ENCODE peak calls at places on chromosomes 16 and 17, in six cellular contexts. H is kidney tubule cell, A is B cell, E is T-cell, Q is A549, W is Daoy. B is an unnamed sample.

GRCh38 chr16:82034981-82035612 is at the start of gene HSD17B2:
- DNase-seq in H (peak), A (no peak), E (no peak), Q (peak), W (peak), B (no peak)

GRCh38 chr17:65181237-65182061 is 44.3 kb downstream of the RGS9 start:
- DNase-seq in H (no peak), A (no peak), E (no peak), Q (no peak), W (no peak), B (no peak)

GRCh38 chr16:12020007-12020406 is 43.5 kb downstream of the SNX29 start:
- DNase-seq in H (peak), A (peak), E (no peak), Q (no peak), W (no peak), B (no peak)

GRCh38 chr17:57993471-57994365 is 5.7 kb upstream of the VEZF1 start:
- DNase-seq in H (no peak), A (peak), E (no peak), Q (no peak), W (no peak), B (peak)

GRCh38 chr17:65249774-65250173 is 112.6 kb downstream of the RGS9 start:
- DNase-seq in H (no peak), A (no peak), E (no peak), Q (peak), W (no peak), B (no peak)

GRCh38 chr17:83004791-83005380 is 74.5 kb upstream of the METRNL start:
- DNase-seq in H (no peak), A (no peak), E (no peak), Q (no peak), W (no peak), B (no peak)

GRCh38 chr16:4323071-4323844 is 7.4 kb downstream of the GLIS2 start:
- DNase-seq in H (peak), A (no peak), E (no peak), Q (no peak), W (no peak), B (peak)

GRCh38 chr17:68613739-68614298 is 12.7 kb upstream of the FAM20A start:
- DNase-seq in H (peak), A (no peak), E (peak), Q (peak), W (peak), B (no peak)

GRCh38 chr17:4201231-4201630 is 58.2 kb downstream of the CYB5D2 start:
- DNase-seq in H (no peak), A (no peak), E (no peak), Q (no peak), W (no peak), B (no peak)

GRCh38 chr16:4787627-4788482 is at the start of gene SEPTIN12:
- DNase-seq in H (no peak), A (no peak), E (no peak), Q (no peak), W (no peak), B (no peak)

GRCh38 chr17:55303701-55304145 is 39.0 kb downstream of the HLF start:
- DNase-seq in H (peak), A (no peak), E (no peak), Q (no peak), W (no peak), B (no peak)

GRCh38 chr16:87965973-87966667 is 14.9 kb downstream of the BANP start:
- DNase-seq in H (no peak), A (no peak), E (no peak), Q (no peak), W (no peak), B (no peak)

GRCh38 chr17:75131278-75132017 is at the start of gene NT5C:
- DNase-seq in H (peak), A (peak), E (peak), Q (peak), W (peak), B (peak)

GRCh38 chr16:88804552-88805339 is 1.2 kb downstream of the CDT1 start:
- DNase-seq in H (peak), A (peak), E (no peak), Q (no peak), W (no peak), B (peak)

GRCh38 chr16:52078716-52079655 is 468.0 kb downstream of the TOX3 start:
- DNase-seq in H (peak), A (no peak), E (no peak), Q (no peak), W (no peak), B (no peak)

GRCh38 chr17:14873996-14874395 is 391.1 kb downstream of the PMP22 start:
- DNase-seq in H (no peak), A (no peak), E (no peak), Q (no peak), W (no peak), B (no peak)

GRCh38 chr17:43710101-43710500 is 48.4 kb upstream of the MEOX1 start:
- DNase-seq in H (no peak), A (no peak), E (no peak), Q (no peak), W (no peak), B (no peak)

GRCh38 chr16:5454349-5454748 is 356.8 kb upstream of the EEF2KMT start:
- DNase-seq in H (no peak), A (no peak), E (no peak), Q (no peak), W (no peak), B (no peak)

GRCh38 chr16:10981697-10982216 is 37.4 kb downstream of the CLEC16A start:
- DNase-seq in H (no peak), A (peak), E (no peak), Q (peak), W (no peak), B (no peak)

GRCh38 chr17:56891751-56892150 is 22.1 kb downstream of the TRIM25 start:
- DNase-seq in H (no peak), A (peak), E (peak), Q (peak), W (no peak), B (no peak)

GRCh38 chr17:55161935-55162555 is 102.7 kb upstream of the HLF start:
- DNase-seq in H (peak), A (no peak), E (no peak), Q (peak), W (peak), B (no peak)

GRCh38 chr17:78925662-78926555 is 722 bp upstream of the TIMP2 start:
- DNase-seq in H (no peak), A (no peak), E (no peak), Q (peak), W (peak), B (no peak)

GRCh38 chr16:55322327-55322726 is 1.7 kb upstream of the IRX6 start:
- DNase-seq in H (no peak), A (no peak), E (no peak), Q (no peak), W (no peak), B (no peak)

GRCh38 chr16:13113786-13114185 is 212.4 kb downstream of the SHISA9 start:
- DNase-seq in H (peak), A (no peak), E (no peak), Q (no peak), W (no peak), B (no peak)

GRCh38 chr16:15782573-15783365 is 74.1 kb downstream of the MYH11 start:
- DNase-seq in H (no peak), A (no peak), E (no peak), Q (no peak), W (peak), B (no peak)

GRCh38 chr17:19347323-19348080 is 15.0 kb downstream of the B9D1 start:
- DNase-seq in H (no peak), A (no peak), E (no peak), Q (no peak), W (no peak), B (no peak)

B was measured in T47D.